ENCODE peak calls at places on chromosomes 5 and 9, in nine cellular contexts. J is A549, P is transverse colon, Z is stomach, N is IMR-90, C is uterus, M is lower leg skin, I is HCT116, U is gastrocnemius medialis. W is an unnamed sample.
A peak's percentile ranks its signal among the peaks of the same experiment; 100 is the strongest.

GRCh38 chr5:148511832-148512347 is 128.1 kb downstream of the FBXO38 start:
- DNase-seq in J (no peak), P (no peak), Z (no peak), N (no peak), C (no peak), M (no peak), I (no peak), U (no peak), W (no peak)

GRCh38 chr5:80220268-80220897 is 35.5 kb downstream of the SERINC5 start:
- DNase-seq in J (no peak), P (no peak), Z (no peak), N (no peak), C (no peak), M (no peak), I (no peak), U (no peak), W (no peak)

GRCh38 chr5:88279584-88279983 is 10.9 kb upstream of the TMEM161B start:
- DNase-seq in J (no peak), P (no peak), Z (no peak), N (peak; percentile 2), C (no peak), M (no peak), I (no peak), U (no peak), W (no peak)

GRCh38 chr9:136854113-136854841 is 2.1 kb downstream of the MAMDC4 start:
- DNase-seq in J (no peak), P (peak; percentile 15), Z (no peak), N (no peak), C (no peak), M (no peak), I (no peak), U (peak; percentile 13), W (peak; percentile 46)

GRCh38 chr9:130994546-130995398 is 14.2 kb upstream of the LAMC3 start:
- DNase-seq in J (no peak), P (no peak), Z (no peak), N (no peak), C (no peak), M (no peak), I (no peak), U (no peak), W (no peak)

GRCh38 chr9:37792122-37792521 is 7.3 kb upstream of the EXOSC3 start:
- DNase-seq in J (no peak), P (no peak), Z (no peak), N (no peak), C (no peak), M (no peak), I (no peak), U (no peak), W (no peak)

GRCh38 chr5:177304392-177305119 is 957 bp downstream of the PRELID1 start:
- DNase-seq in J (no peak), P (peak; percentile 75), Z (no peak), N (peak; percentile 12), C (no peak), M (no peak), I (no peak), U (no peak), W (no peak)

GRCh38 chr5:90307386-90308181 is 102.0 kb downstream of the CETN3 start:
- DNase-seq in J (no peak), P (no peak), Z (no peak), N (no peak), C (no peak), M (no peak), I (no peak), U (no peak), W (no peak)

GRCh38 chr5:177022386-177023246 is at the start of gene ZNF346:
- DNase-seq in J (peak; percentile 92), P (peak; percentile 92), Z (peak; percentile 92), N (peak; percentile 92), C (peak; percentile 94), M (peak; percentile 87), I (peak; percentile 83), U (peak; percentile 88), W (peak; percentile 93)

GRCh38 chr9:135363556-135363955 is 116.0 kb upstream of the PPP1R26 start:
- DNase-seq in J (no peak), P (no peak), Z (no peak), N (no peak), C (no peak), M (no peak), I (no peak), U (no peak), W (no peak)

GRCh38 chr5:72441861-72442540 is 65.2 kb downstream of the ZNF366 start:
- DNase-seq in J (peak; percentile 54), P (no peak), Z (no peak), N (peak; percentile 97), C (no peak), M (no peak), I (peak; percentile 4), U (no peak), W (no peak)

GRCh38 chr5:10567181-10567591 is 3.3 kb downstream of the ANKRD33B start:
- DNase-seq in J (no peak), P (no peak), Z (no peak), N (no peak), C (no peak), M (no peak), I (no peak), U (no peak), W (no peak)

GRCh38 chr9:105639936-105640335 is 22.3 kb upstream of the TAL2 start:
- DNase-seq in J (no peak), P (no peak), Z (no peak), N (no peak), C (no peak), M (no peak), I (no peak), U (no peak), W (no peak)

GRCh38 chr9:121204121-121204520 is 2.5 kb upstream of the RAB14 start:
- DNase-seq in J (no peak), P (no peak), Z (no peak), N (no peak), C (no peak), M (no peak), I (no peak), U (no peak), W (no peak)

GRCh38 chr9:121200346-121200745 is 1.3 kb downstream of the RAB14 start:
- DNase-seq in J (no peak), P (peak; percentile 17), Z (no peak), N (no peak), C (no peak), M (no peak), I (no peak), U (no peak), W (no peak)

GRCh38 chr9:121199921-121200320 is 1.7 kb downstream of the RAB14 start:
- DNase-seq in J (no peak), P (no peak), Z (no peak), N (peak; percentile 21), C (no peak), M (no peak), I (no peak), U (no peak), W (no peak)

GRCh38 chr9:121201045-121201737 is 478 bp downstream of the RAB14 start:
- DNase-seq in J (no peak), P (peak; percentile 60), Z (peak; percentile 53), N (no peak), C (no peak), M (peak; percentile 34), I (no peak), U (peak; percentile 28), W (peak; percentile 69)

DNA sequence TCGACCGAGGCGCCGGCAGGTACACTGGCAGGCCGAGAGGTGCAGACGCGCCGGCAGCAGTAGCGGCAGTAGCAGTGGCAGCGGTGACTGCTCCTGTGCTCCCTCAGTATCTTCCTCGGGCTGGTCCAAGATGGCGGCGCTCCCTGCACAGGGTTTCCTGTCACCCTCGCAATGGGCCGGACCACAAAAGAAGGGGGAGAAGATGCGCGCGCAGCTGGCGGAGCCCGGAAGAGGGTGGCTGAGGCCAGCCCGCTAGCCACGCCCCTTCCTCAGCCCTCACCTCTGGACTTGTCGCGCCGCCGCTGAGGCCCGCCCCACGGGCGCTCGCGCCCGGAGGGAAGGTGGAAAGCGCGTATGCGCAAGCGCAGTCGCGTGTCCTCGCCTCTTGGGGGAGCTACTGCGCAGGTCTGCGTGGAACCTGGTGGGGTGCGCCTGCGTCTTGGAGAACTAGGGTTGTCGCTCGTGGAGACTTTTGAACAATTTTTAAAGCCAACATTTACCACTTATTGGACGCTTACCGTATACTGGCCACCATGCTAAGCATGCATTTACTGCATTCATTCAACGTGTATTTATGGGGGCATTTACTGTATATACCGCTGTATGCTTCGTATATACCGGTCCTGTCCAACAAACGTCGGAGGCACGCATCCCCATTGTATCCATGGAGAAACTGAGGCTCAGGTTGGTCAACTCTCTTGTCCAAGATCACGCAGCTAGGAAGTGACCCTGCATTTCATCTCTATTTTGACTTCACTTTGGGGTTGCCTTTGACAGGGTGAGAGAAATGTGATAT is at the start of gene RAB14:
- DNase-seq in J (peak; percentile 98), P (peak; percentile 100), Z (peak; percentile 100), N (peak; percentile 97), C (peak; percentile 100), M (peak; percentile 99), I (peak; percentile 94), U (peak; percentile 100), W (peak; percentile 100)
- TF ChIP-seq POLR2A in J (peak; percentile 71), P (peak; percentile 73), Z (no peak), N (peak; percentile 77), C (peak; percentile 78), M (no peak), I (peak; percentile 78), U (peak; percentile 78), W (peak; percentile 59)

DNA sequence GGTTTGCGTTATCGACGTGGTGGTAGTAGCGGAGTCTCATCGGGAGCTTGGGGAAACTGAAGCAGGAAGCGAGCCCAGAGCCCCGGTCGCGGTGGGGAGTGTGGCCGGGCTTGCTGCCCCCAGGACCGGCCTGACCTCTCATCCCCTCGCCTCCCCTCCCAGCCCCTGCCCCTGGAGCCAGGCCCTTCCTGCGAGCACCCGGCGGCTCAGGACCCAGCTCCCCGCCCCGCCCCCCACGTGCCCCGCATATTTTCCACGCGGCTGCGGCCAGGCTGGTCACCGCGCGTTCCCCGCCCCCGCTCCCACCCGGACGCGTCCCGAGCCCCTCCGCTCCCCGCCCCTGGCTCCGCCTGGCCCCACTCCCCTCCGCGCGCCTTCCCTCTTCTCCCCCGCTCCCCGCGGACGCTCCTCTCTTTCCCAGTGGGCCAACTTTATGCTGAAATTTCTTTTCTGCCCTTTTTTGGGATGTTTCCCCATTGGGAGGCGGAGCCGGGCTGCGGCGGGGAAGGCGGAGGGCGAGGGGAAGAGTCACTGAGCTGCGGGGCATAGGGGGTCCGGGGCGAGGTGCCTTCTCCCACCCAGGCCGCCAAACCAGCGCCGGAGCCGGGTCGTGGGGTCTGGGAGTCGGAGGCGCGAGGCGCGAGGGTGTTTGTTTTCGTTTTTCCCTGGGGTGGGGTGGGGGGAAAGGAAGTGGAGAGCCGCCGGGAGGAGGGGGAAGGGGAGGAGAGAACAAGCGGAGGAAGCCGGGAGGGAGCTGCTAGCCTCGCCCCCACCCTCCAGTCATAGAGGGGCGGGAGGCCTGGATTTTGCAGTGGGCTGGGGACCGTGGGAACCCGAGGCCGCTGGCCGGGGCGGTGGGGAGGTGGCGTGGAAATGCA is 961 bp upstream of the TPM2 start:
- DNase-seq in J (peak; percentile 68), P (peak; percentile 79), Z (peak; percentile 70), N (peak; percentile 75), C (peak; percentile 93), M (peak; percentile 46), I (no peak), U (peak; percentile 75), W (peak; percentile 85)
- TF ChIP-seq POLR2A in J (peak; percentile 30), P (peak; percentile 54), Z (no peak), N (peak; percentile 35), C (peak; percentile 77), M (no peak), I (no peak), U (peak; percentile 21), W (peak; percentile 49)

GRCh38 chr5:1352231-1352825 is 7.4 kb upstream of the CLPTM1L start:
- DNase-seq in J (no peak), P (no peak), Z (no peak), N (no peak), C (no peak), M (no peak), I (no peak), U (no peak), W (no peak)
- TF ChIP-seq POLR2A in J (no peak), P (no peak), Z (no peak), N (no peak), C (no peak), M (no peak), I (no peak), U (no peak), W (no peak)

GRCh38 chr5:119355636-119356383 is at the start of gene TNFAIP8:
- DNase-seq in J (no peak), P (peak; percentile 59), Z (peak; percentile 62), N (peak; percentile 70), C (peak; percentile 58), M (peak; percentile 51), I (no peak), U (peak; percentile 25), W (peak; percentile 27)
- TF ChIP-seq POLR2A in J (no peak), P (peak; percentile 25), Z (no peak), N (no peak), C (no peak), M (no peak), I (no peak), U (no peak), W (no peak)

W was measured in ovary.